ENCODE peak calls at places on chromosomes 6 and 20, in seven cellular contexts. D, G, M, X, S, O and Z are unnamed samples.

GRCh38 chr20:60627751-60628565 is 624.1 kb upstream of the CDH4 start:
- DNase-seq in D (no peak), G (no peak), M (no peak), X (no peak), S (no peak), O (no peak), Z (no peak)

GRCh38 chr20:47487175-47487917 is 14.3 kb upstream of the NCOA3 start:
- DNase-seq in D (no peak), G (no peak), M (no peak), X (no peak), S (no peak), O (peak; percentile 71), Z (peak; percentile 37)

GRCh38 chr6:136774228-136775041 is 17.8 kb downstream of the MAP3K5 start:
- DNase-seq in D (no peak), G (peak; percentile 90), M (no peak), X (no peak), S (peak; percentile 86), O (peak; percentile 87), Z (no peak)

GRCh38 chr6:17352302-17352701 is 41.1 kb upstream of the CAP2 start:
- DNase-seq in D (no peak), G (no peak), M (no peak), X (no peak), S (peak; percentile 16), O (no peak), Z (no peak)

GRCh38 chr20:48658198-48658476 is 169.7 kb downstream of the PREX1 start:
- DNase-seq in D (no peak), G (no peak), M (no peak), X (no peak), S (no peak), O (no peak), Z (no peak)

GRCh38 chr6:65728879-65729479 is 22.0 kb upstream of the EYS start:
- DNase-seq in D (no peak), G (no peak), M (no peak), X (no peak), S (no peak), O (no peak), Z (no peak)

GRCh38 chr20:61436268-61436667 is 184.2 kb downstream of the CDH4 start:
- DNase-seq in D (peak; percentile 87), G (peak; percentile 39), M (no peak), X (no peak), S (peak; percentile 63), O (peak; percentile 65), Z (no peak)

GRCh38 chr6:75693534-75693933 is 55.5 kb upstream of the MYO6 start:
- DNase-seq in D (peak; percentile 7), G (peak; percentile 49), M (no peak), X (no peak), S (no peak), O (peak; percentile 54), Z (no peak)

GRCh38 chr6:125714431-125715090 is 34.9 kb upstream of the HEY2 start:
- DNase-seq in D (no peak), G (no peak), M (no peak), X (no peak), S (no peak), O (no peak), Z (no peak)

GRCh38 chr20:23666189-23666588 is 22.6 kb downstream of the CST4 start:
- DNase-seq in D (no peak), G (peak; percentile 36), M (no peak), X (no peak), S (no peak), O (peak; percentile 14), Z (no peak)

GRCh38 chr6:143962644-143962929 is 45.5 kb downstream of the PLAGL1 start:
- DNase-seq in D (no peak), G (peak; percentile 84), M (no peak), X (no peak), S (peak; percentile 39), O (peak; percentile 66), Z (no peak)

GRCh38 chr20:38221041-38221589 is 39.4 kb downstream of the KIAA1755 start:
- DNase-seq in D (no peak), G (peak; percentile 59), M (peak; percentile 76), X (peak; percentile 82), S (peak; percentile 58), O (peak; percentile 61), Z (peak; percentile 42)

GRCh38 chr20:35398660-35399144 is 13.1 kb downstream of the UQCC1 start:
- DNase-seq in D (no peak), G (peak; percentile 62), M (no peak), X (no peak), S (no peak), O (peak; percentile 91), Z (no peak)

GRCh38 chr6:156691018-156691417 is 86.2 kb upstream of the ARID1B start:
- DNase-seq in D (no peak), G (no peak), M (no peak), X (no peak), S (peak; percentile 10), O (no peak), Z (no peak)

GRCh38 chr20:57806975-57807374 is 97.2 kb upstream of the PMEPA1 start:
- DNase-seq in D (no peak), G (no peak), M (no peak), X (no peak), S (no peak), O (no peak), Z (no peak)

GRCh38 chr20:59776059-59776603 is 157.3 kb downstream of the SYCP2 start:
- DNase-seq in D (no peak), G (no peak), M (no peak), X (no peak), S (no peak), O (no peak), Z (no peak)

GRCh38 chr6:165701564-165702354 is 38.7 kb upstream of the PDE10A start:
- DNase-seq in D (no peak), G (no peak), M (no peak), X (no peak), S (no peak), O (no peak), Z (no peak)

GRCh38 chr6:40509163-40509562 is 78.0 kb downstream of the LRFN2 start:
- DNase-seq in D (no peak), G (no peak), M (no peak), X (no peak), S (no peak), O (no peak), Z (no peak)

GRCh38 chr20:43868091-43868490 is 46.6 kb upstream of the TOX2 start:
- DNase-seq in D (no peak), G (no peak), M (no peak), X (no peak), S (no peak), O (no peak), Z (no peak)

GRCh38 chr6:169186496-169187169 is 67.0 kb downstream of the THBS2 start:
- DNase-seq in D (no peak), G (no peak), M (no peak), X (no peak), S (no peak), O (no peak), Z (no peak)
- H3K4me3 ChIP-seq in D (no peak overlapping the region), G (no peak overlapping the region), M (no peak overlapping the region), X (no peak overlapping the region), S (no peak overlapping the region), O (no peak overlapping the region), Z (no peak overlapping the region)

GRCh38 chr6:142627474-142627873 is 317.5 kb downstream of the HIVEP2 start:
- DNase-seq in D (no peak), G (no peak), M (no peak), X (no peak), S (no peak), O (no peak), Z (no peak)
- H3K4me3 ChIP-seq in D (no peak overlapping the region), G (no peak overlapping the region), M (no peak overlapping the region), X (no peak overlapping the region), S (no peak overlapping the region), O (no peak overlapping the region), Z (peak overlapping the region; percentile 11)

DNA sequence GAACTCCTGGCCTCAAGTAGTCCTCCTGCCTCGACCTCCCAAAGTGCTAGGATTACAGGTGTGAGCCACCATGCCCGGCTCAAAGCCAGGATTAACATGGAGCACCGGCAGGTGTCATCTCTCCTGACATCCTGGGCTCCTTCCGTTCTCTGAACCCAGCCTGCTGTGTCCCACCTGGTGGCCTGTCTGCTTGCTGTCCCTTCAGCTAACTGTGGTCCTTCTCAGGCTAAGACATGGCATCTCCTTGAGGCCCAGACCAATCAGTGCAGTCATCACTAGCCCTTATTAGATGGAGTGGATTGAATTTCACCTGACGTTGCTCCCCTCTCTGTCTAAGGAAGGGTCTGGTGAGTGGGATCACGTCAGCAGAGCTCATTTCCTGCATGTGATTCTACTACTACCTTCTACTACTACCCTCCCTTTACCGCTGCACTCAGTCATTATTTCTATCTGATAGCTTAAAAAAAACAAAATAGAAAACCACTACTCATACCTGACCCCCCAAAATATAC is 28.0 kb upstream of the SYNJ2 start:
- DNase-seq in D (no peak), G (no peak), M (no peak), X (no peak), S (no peak), O (no peak), Z (no peak)
- H3K4me3 ChIP-seq in D (no peak overlapping the region), G (no peak overlapping the region), M (peak overlapping the region; percentile 2), X (peak overlapping the region; percentile 52), S (no peak overlapping the region), O (no peak overlapping the region), Z (no peak overlapping the region)

GRCh38 chr20:8602389-8603116 is 466.3 kb upstream of the PLCB4 start:
- DNase-seq in D (no peak), G (peak; percentile 20), M (no peak), X (no peak), S (no peak), O (peak; percentile 19), Z (no peak)

DNA sequence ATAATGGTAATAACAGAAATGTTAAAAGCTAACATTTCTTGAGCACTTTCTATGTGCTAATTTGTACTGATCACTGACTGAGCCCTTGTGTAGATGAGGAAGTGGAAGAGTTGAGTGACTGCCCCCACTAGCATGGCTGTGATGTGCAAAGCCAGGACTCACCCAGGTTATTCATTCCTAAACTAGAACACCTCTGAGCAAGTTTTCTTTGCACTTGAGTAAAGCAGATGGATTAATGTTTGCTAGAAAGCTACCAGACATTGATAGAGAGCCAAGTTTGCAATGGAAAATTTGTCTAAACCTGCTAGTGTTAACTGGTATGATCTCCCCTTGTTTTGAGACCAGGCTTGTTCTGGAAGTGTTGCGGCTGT is 467.4 kb upstream of the PLCB4 start:
- DNase-seq in D (no peak), G (no peak), M (no peak), X (no peak), S (peak; percentile 14), O (no peak), Z (no peak)
- H3K4me3 ChIP-seq in D (no peak overlapping the region), G (no peak overlapping the region), M (no peak overlapping the region), X (no peak overlapping the region), S (no peak overlapping the region), O (no peak overlapping the region), Z (no peak overlapping the region)